ENCODE peak calls at places on chromosomes 5 and 9, in five cellular contexts. C is tibial nerve, L is amygdala, W is NCI-H1105 treated with DMSO at 0.1 percent for 48 hours, Y is HEK293T. N is an unnamed sample.

GRCh38 chr5:155087036-155087435 is 73.5 kb downstream of the KIF4B start:
- DNase-seq in C (no peak), L (no peak), W (no peak), Y (no peak), N (no peak)

GRCh38 chr9:128532581-128532980 is 19.8 kb upstream of the SPTAN1 start:
- DNase-seq in C (no peak), L (no peak), W (no peak), Y (no peak), N (no peak)

GRCh38 chr5:138985256-138985655 is 110.1 kb upstream of the LRRTM2 start:
- DNase-seq in C (no peak), L (no peak), W (no peak), Y (no peak), N (no peak)

GRCh38 chr5:137705106-137705505 is 30.8 kb downstream of the KLHL3 start:
- DNase-seq in C (no peak), L (no peak), W (no peak), Y (no peak), N (no peak)

GRCh38 chr5:116806879-116807278 is 232.3 kb upstream of the SEMA6A start:
- DNase-seq in C (no peak), L (no peak), W (peak), Y (no peak), N (no peak)

GRCh38 chr9:88388886-88389617 is 808 bp downstream of the SPIN1 start:
- DNase-seq in C (no peak), L (peak), W (peak), Y (peak), N (peak)

GRCh38 chr5:123951204-123951977 is 439.4 kb downstream of the CSNK1G3 start:
- DNase-seq in C (no peak), L (no peak), W (no peak), Y (no peak), N (no peak)

GRCh38 chr9:123099548-123099947 is 66.1 kb downstream of the GPR21 start:
- DNase-seq in C (no peak), L (no peak), W (no peak), Y (no peak), N (no peak)

GRCh38 chr5:61596265-61596664 is 264.2 kb downstream of the ZSWIM6 start:
- DNase-seq in C (no peak), L (no peak), W (no peak), Y (no peak), N (no peak)

GRCh38 chr9:5909999-5910398 is 19.3 kb downstream of the MLANA start:
- DNase-seq in C (no peak), L (no peak), W (no peak), Y (no peak), N (no peak)

GRCh38 chr9:95509851-95510529 is 6.8 kb downstream of the PTCH1 start:
- DNase-seq in C (no peak), L (no peak), W (peak), Y (no peak), N (no peak)

GRCh38 chr5:143066556-143067281 is 296.5 kb downstream of the ARHGAP26 start:
- DNase-seq in C (no peak), L (no peak), W (no peak), Y (no peak), N (no peak)

GRCh38 chr9:122797316-122798033 is 2.4 kb upstream of the OR1K1 start:
- DNase-seq in C (no peak), L (no peak), W (no peak), Y (no peak), N (no peak)

GRCh38 chr5:180365829-180366228 is 12.7 kb upstream of the GFPT2 start:
- DNase-seq in C (no peak), L (no peak), W (no peak), Y (no peak), N (no peak)

GRCh38 chr9:114471157-114471556 is 34.1 kb downstream of the WHRN start:
- DNase-seq in C (no peak), L (no peak), W (no peak), Y (no peak), N (no peak)

GRCh38 chr5:58542709-58543108 is 40.2 kb upstream of the RAB3C start:
- DNase-seq in C (no peak), L (no peak), W (no peak), Y (no peak), N (no peak)

GRCh38 chr5:149939572-149939971 is 5.0 kb downstream of the PDE6A start:
- DNase-seq in C (no peak), L (no peak), W (no peak), Y (no peak), N (no peak)

GRCh38 chr9:36632892-36633291 is 60.2 kb downstream of the MELK start:
- DNase-seq in C (no peak), L (no peak), W (peak), Y (peak), N (no peak)

GRCh38 chr9:125929846-125930245 is 182.7 kb downstream of the PBX3 start:
- DNase-seq in C (no peak), L (no peak), W (no peak), Y (no peak), N (no peak)

GRCh38 chr5:130198927-130199326 is 294.7 kb downstream of the CHSY3 start:
- DNase-seq in C (no peak), L (no peak), W (no peak), Y (peak), N (no peak)

GRCh38 chr5:34609951-34610431 is 46.1 kb upstream of the RAI14 start:
- DNase-seq in C (no peak), L (no peak), W (no peak), Y (no peak), N (no peak)

GRCh38 chr9:80177949-80178480 is 606.2 kb downstream of the TLE4 start:
- DNase-seq in C (no peak), L (no peak), W (no peak), Y (no peak), N (no peak)

GRCh38 chr5:176732306-176732705 is 78.1 kb upstream of the UNC5A start:
- DNase-seq in C (no peak), L (no peak), W (no peak), Y (no peak), N (no peak)

GRCh38 chr9:77826116-77826515 is 178.0 kb upstream of the GNA14 start:
- DNase-seq in C (no peak), L (no peak), W (no peak), Y (no peak), N (no peak)

GRCh38 chr5:92544567-92544966 is 1036.5 kb downstream of the NR2F1-AS1 start:
- DNase-seq in C (no peak), L (no peak), W (no peak), Y (no peak), N (no peak)

GRCh38 chr9:92208693-92209524 is 84.6 kb downstream of the IARS1 start:
- DNase-seq in C (no peak), L (no peak), W (no peak), Y (no peak), N (no peak)

GRCh38 chr9:26744362-26744965 is 148.1 kb downstream of the CAAP1 start:
- DNase-seq in C (no peak), L (no peak), W (peak), Y (no peak), N (no peak)

GRCh38 chr9:94139672-94140417 is 55.6 kb downstream of the PTPDC1 start:
- DNase-seq in C (peak), L (no peak), W (no peak), Y (no peak), N (peak)

N was measured in left lung.